ENCODE peak calls at places on chromosomes 3 and 15, in six cellular contexts. E is PC-9, W is RWPE2, M is hepatocyte, S is fibroblast of lung, A is stomach. N is an unnamed sample. For H3K4me1, the result is how much of the 10 kb centered on the place peaks cover.

GRCh38 chr3:58102976-58103447 is 94.8 kb downstream of the FLNB start:
- DNase-seq in M (peak), W (no peak), A (peak), S (no peak), E (no peak), N (no peak)

GRCh38 chr3:193780810-193781472 is 187.9 kb downstream of the OPA1 start:
- DNase-seq in M (peak), E (peak), W (peak), S (peak), A (peak), N (peak)

GRCh38 chr3:46301122-46301835 is 52.6 kb upstream of the CCR2 start:
- DNase-seq in W (no peak), E (no peak), S (no peak), A (no peak), M (no peak), N (no peak)

GRCh38 chr15:58994906-58995453 is 7.5 kb downstream of the RNF111 start:
- DNase-seq in M (no peak), A (no peak), S (no peak), E (no peak), W (no peak), N (no peak)

GRCh38 chr15:79872358-79873017 is 24.3 kb downstream of the MTHFS start:
- DNase-seq in W (no peak), A (no peak), S (no peak), E (no peak), M (no peak), N (no peak)

GRCh38 chr3:174010902-174011301 is 613.4 kb downstream of the NLGN1 start:
- DNase-seq in E (no peak), M (no peak), S (no peak), A (no peak), W (no peak), N (no peak)

GRCh38 chr15:88036154-88036839 is 220.2 kb downstream of the NTRK3 start:
- DNase-seq in W (no peak), E (no peak), M (no peak), A (no peak), S (no peak), N (peak)

GRCh38 chr15:68642491-68642845 is 63.7 kb downstream of the CORO2B start:
- DNase-seq in M (no peak), S (peak), A (no peak), E (no peak), W (peak), N (no peak)

GRCh38 chr3:117695321-117695720 is 985.7 kb downstream of the TUSC7 start:
- DNase-seq in W (no peak), E (no peak), M (no peak), S (peak), A (no peak), N (no peak)

GRCh38 chr15:83283813-83284562 is 476 bp downstream of the BNC1 start:
- DNase-seq in W (no peak), E (no peak), S (peak), M (peak), A (no peak), N (no peak)

GRCh38 chr15:78615151-78615589 is 5.6 kb downstream of the CHRNA3 start:
- DNase-seq in E (no peak), A (peak), W (peak), S (no peak), M (no peak), N (no peak)

GRCh38 chr15:45648521-45649200 is 13.8 kb downstream of the SQOR start:
- DNase-seq in A (peak), W (peak), M (peak), S (no peak), E (peak), N (no peak)

GRCh38 chr3:152389316-152389934 is 120.7 kb downstream of the MBNL1 start:
- DNase-seq in W (peak), M (no peak), A (no peak), E (no peak), S (no peak), N (no peak)

GRCh38 chr3:198071602-198072285 is 111.7 kb downstream of the LMLN start:
- DNase-seq in M (peak), A (no peak), W (peak), E (peak), S (peak), N (peak)

GRCh38 chr3:107816082-107816481 is 274.7 kb downstream of the CD47 start:
- DNase-seq in A (no peak), M (no peak), S (no peak), W (no peak), E (no peak), N (no peak)

GRCh38 chr3:107284570-107284969 is 92.7 kb upstream of the CCDC54 start:
- DNase-seq in W (no peak), S (peak), M (no peak), E (no peak), A (no peak), N (no peak)

GRCh38 chr3:60276615-60277014 is 974.6 kb downstream of the FHIT start:
- DNase-seq in E (no peak), W (no peak), S (no peak), A (no peak), M (no peak), N (no peak)

GRCh38 chr15:68256675-68257450 is 20.7 kb upstream of the FEM1B start:
- DNase-seq in E (peak), S (peak), M (peak), A (peak), W (peak), N (no peak)

GRCh38 chr3:85572978-85573377 is 614.2 kb downstream of the CADM2 start:
- DNase-seq in W (no peak), A (no peak), M (no peak), E (no peak), S (no peak), N (no peak)

GRCh38 chr15:69523010-69524001 is 70.7 kb downstream of the RPLP1 start:
- DNase-seq in W (peak), A (peak), E (peak), S (peak), M (peak), N (peak)

GRCh38 chr15:25248583-25249235 is 190.1 kb downstream of the UBE3A start:
- DNase-seq in E (no peak), M (no peak), A (peak), S (no peak), W (peak), N (no peak)

GRCh38 chr3:28544831-28545230 is 196.2 kb upstream of the AZI2 start:
- DNase-seq in W (no peak), M (no peak), A (no peak), E (no peak), S (no peak), N (no peak)

GRCh38 chr3:150879141-150879540 is 26.1 kb downstream of the MINDY4B start:
- DNase-seq in W (no peak), E (no peak), A (no peak), S (no peak), M (no peak), N (no peak)

GRCh38 chr15:85381850-85382751 is 1.7 kb downstream of the AKAP13 start:
- DNase-seq in E (no peak), M (peak), W (no peak), S (no peak), A (no peak), N (no peak)

GRCh38 chr15:57762302-57762701 is 55.8 kb downstream of the POLR2M start:
- DNase-seq in E (no peak), A (no peak), M (no peak), W (no peak), S (no peak), N (no peak)

GRCh38 chr15:62737551-62737950 is 305.0 kb upstream of the TPM1 start:
- DNase-seq in M (no peak), A (no peak), W (no peak), E (no peak), S (no peak), N (no peak)

GRCh38 chr3:126745760-126746394 is 41.8 kb downstream of the CHCHD6 start:
- DNase-seq in M (no peak), E (peak), W (no peak), S (no peak), A (peak), N (no peak)

GRCh38 chr15:30059771-30060170 is 23.0 kb upstream of the GOLGA8J start:
- DNase-seq in W (no peak), M (no peak), A (no peak), E (no peak), S (no peak), N (no peak)

GRCh38 chr15:43253431-43254403 is 13.0 kb downstream of the TGM5 start:
- DNase-seq in E (peak), M (no peak), S (peak), W (peak), A (peak), N (no peak)

GRCh38 chr3:195888311-195888761 is 20.0 kb downstream of the TNK2 start:
- DNase-seq in E (no peak), W (no peak), S (no peak), A (no peak), M (no peak), N (no peak)

GRCh38 chr15:29143909-29144308 is 125.7 kb downstream of the NSMCE3 start:
- DNase-seq in W (no peak), A (no peak), E (no peak), M (no peak), S (peak), N (no peak)

GRCh38 chr3:32181370-32181769 is 57.1 kb upstream of the CMTM8 start:
- DNase-seq in S (no peak), E (no peak), W (no peak), A (no peak), M (no peak), N (no peak)

GRCh38 chr3:195003006-195003892 is 267.7 kb downstream of the XXYLT1 start:
- DNase-seq in E (no peak), W (peak), M (no peak), S (peak), A (no peak), N (no peak)

GRCh38 chr15:98875309-98875708 is 132.3 kb downstream of the PGPEP1L start:
- DNase-seq in E (no peak), A (no peak), S (peak), M (no peak), W (no peak), N (no peak)
- H3K4me1 ChIP-seq in E (half or more), A (under half), S (under half), M (under half), W (half or more), N (under half)

GRCh38 chr3:185927501-185928200 is 10.2 kb downstream of the TRA2B start:
- DNase-seq in S (no peak), M (no peak), A (no peak), W (no peak), E (no peak), N (no peak)
- H3K4me1 ChIP-seq in S (under half), M (half or more), A (half or more), W (half or more), E (half or more), N (under half)

GRCh38 chr15:90033006-90033405 is 31.9 kb downstream of the ZNF710 start:
- DNase-seq in E (no peak), S (no peak), W (peak), M (no peak), A (no peak), N (no peak)
- H3K4me1 ChIP-seq in E (under half), S (under half), W (under half), M (under half), A (half or more), N (under half)

GRCh38 chr15:90042766-90043525 is 41.8 kb downstream of the ZNF710 start:
- DNase-seq in S (no peak), W (peak), E (no peak), A (no peak), M (no peak), N (no peak)

GRCh38 chr15:90039996-90040395 is 38.9 kb downstream of the ZNF710 start:
- DNase-seq in S (no peak), E (no peak), A (no peak), W (peak), M (no peak), N (no peak)

GRCh38 chr15:90038639-90039095 is 37.5 kb downstream of the ZNF710 start:
- DNase-seq in M (no peak), S (no peak), W (peak), A (no peak), E (no peak), N (no peak)

GRCh38 chr15:90037961-90038633 is 37.0 kb downstream of the ZNF710 start:
- DNase-seq in S (peak), M (peak), W (peak), A (no peak), E (no peak), N (no peak)

GRCh38 chr15:90040618-90041017 is 39.5 kb downstream of the ZNF710 start:
- DNase-seq in S (no peak), W (no peak), M (no peak), A (no peak), E (no peak), N (no peak)
- H3K4me1 ChIP-seq in S (under half), W (under half), M (under half), A (under half), E (under half), N (under half)

GRCh38 chr15:96345560-96346389 is 15.3 kb downstream of the NR2F2 start:
- DNase-seq in S (peak), W (no peak), A (peak), E (no peak), M (peak), N (peak)
- H3K4me1 ChIP-seq in S (under half), W (under half), A (half or more), E (under half), M (under half), N (under half)